ENCODE peak calls at places on chromosomes 16 and 17, in seven cellular contexts. L is neuronal stem cell, S is mesendoderm, C is mesenchymal stem cell, O is H1, F is H9, R is trophoblast cell. Y is an unnamed sample.

GRCh38 chr17:37741334-37742113 is 3.3 kb downstream of the HNF1B start:
- DNase-seq in L (no peak), S (no peak), C (peak), O (no peak), F (no peak), R (peak), Y (no peak)

GRCh38 chr16:58046936-58047335 is 21.4 kb downstream of the MMP15 start:
- DNase-seq in L (no peak), S (no peak), C (no peak), O (no peak), F (no peak), R (no peak), Y (no peak)

GRCh38 chr17:78962345-78962983 is 17.3 kb downstream of the LGALS3BP start:
- DNase-seq in L (no peak), S (peak), C (peak), O (no peak), F (peak), R (peak), Y (peak)

GRCh38 chr16:89446136-89446974 is 44.0 kb downstream of the ANKRD11 start:
- DNase-seq in L (no peak), S (no peak), C (no peak), O (no peak), F (no peak), R (no peak), Y (no peak)

GRCh38 chr16:74736531-74737157 is 36.0 kb upstream of the MLKL start:
- DNase-seq in L (no peak), S (peak), C (no peak), O (no peak), F (no peak), R (no peak), Y (no peak)

GRCh38 chr17:8611135-8611534 is 19.4 kb downstream of the MYH10 start:
- DNase-seq in L (no peak), S (no peak), C (peak), O (no peak), F (no peak), R (peak), Y (no peak)

GRCh38 chr17:75344664-75345063 is 55.4 kb upstream of the SLC25A19 start:
- DNase-seq in L (no peak), S (no peak), C (no peak), O (no peak), F (peak), R (no peak), Y (peak)

GRCh38 chr17:14310101-14310500 is 9.2 kb downstream of the HS3ST3B1 start:
- DNase-seq in L (no peak), S (no peak), C (no peak), O (no peak), F (peak), R (no peak), Y (no peak)

GRCh38 chr17:80476877-80477646 is 655 bp upstream of the NPTX1 start:
- DNase-seq in L (no peak), S (no peak), C (no peak), O (no peak), F (no peak), R (no peak), Y (no peak)

GRCh38 chr17:79400989-79401703 is 209.7 kb downstream of the RBFOX3 start:
- DNase-seq in L (peak), S (peak), C (peak), O (peak), F (peak), R (peak), Y (peak)

GRCh38 chr17:15457723-15458094 is 9.7 kb downstream of the CDRT4 start:
- DNase-seq in L (no peak), S (no peak), C (no peak), O (no peak), F (no peak), R (no peak), Y (no peak)

GRCh38 chr17:7237761-7238417 is 1.4 kb downstream of the PHF23 start:
- DNase-seq in L (peak), S (peak), C (peak), O (no peak), F (peak), R (peak), Y (peak)

GRCh38 chr16:79437764-79438728 is 162.5 kb downstream of the MAF start:
- DNase-seq in L (peak), S (peak), C (no peak), O (no peak), F (peak), R (peak), Y (no peak)

GRCh38 chr17:9132944-9133610 is 111.8 kb downstream of the NTN1 start:
- DNase-seq in L (no peak), S (no peak), C (no peak), O (no peak), F (no peak), R (no peak), Y (no peak)

GRCh38 chr16:18839555-18839954 is 38.2 kb upstream of the ARL6IP1 start:
- DNase-seq in L (no peak), S (peak), C (no peak), O (no peak), F (no peak), R (peak), Y (no peak)

GRCh38 chr17:83036666-83037065 is 42.7 kb upstream of the METRNL start:
- DNase-seq in L (no peak), S (no peak), C (no peak), O (no peak), F (no peak), R (no peak), Y (no peak)

GRCh38 chr16:9183682-9184353 is 92.4 kb downstream of the HAPSTR1 start:
- DNase-seq in L (no peak), S (no peak), C (no peak), O (no peak), F (peak), R (no peak), Y (no peak)

GRCh38 chr17:73096866-73097265 is 4.4 kb upstream of the SLC39A11 start:
- DNase-seq in L (no peak), S (no peak), C (no peak), O (no peak), F (no peak), R (no peak), Y (no peak)

GRCh38 chr17:80377798-80378197 is 37.2 kb upstream of the ENDOV start:
- DNase-seq in L (no peak), S (no peak), C (no peak), O (no peak), F (no peak), R (no peak), Y (no peak)

GRCh38 chr17:62965149-62965648 is 836 bp upstream of the TANC2 start:
- DNase-seq in L (no peak), S (no peak), C (peak), O (no peak), F (no peak), R (peak), Y (peak)

GRCh38 chr16:1133810-1134520 is 18.9 kb upstream of the CACNA1H start:
- DNase-seq in L (no peak), S (no peak), C (no peak), O (no peak), F (no peak), R (no peak), Y (no peak)

DNA sequence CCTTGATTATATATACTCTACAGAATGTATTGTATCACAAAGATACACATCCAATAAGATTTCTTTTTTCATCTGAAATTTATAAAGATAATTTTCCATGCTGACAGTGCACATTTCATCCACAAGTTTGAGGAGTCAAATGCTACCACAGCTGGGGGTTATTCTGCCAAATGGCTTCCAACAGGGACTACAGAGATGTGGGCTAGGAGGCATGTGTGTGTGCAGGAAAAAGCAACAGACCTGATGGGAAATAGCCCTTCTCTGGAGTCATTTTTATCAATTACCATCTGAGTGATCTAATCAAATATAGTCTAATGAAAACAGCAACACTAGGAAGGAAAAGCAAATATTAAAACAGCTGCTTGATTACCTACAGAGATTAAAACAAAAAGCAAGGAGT is 290.5 kb downstream of the CEP112 start:
- DNase-seq in L (no peak), S (no peak), C (no peak), O (no peak), F (no peak), R (no peak), Y (no peak)
- H2BK5ac ChIP-seq in L (no peak), S (no peak), C (no peak), O (no peak), F (no peak), R (no peak), Y (no peak)

GRCh38 chr17:58585554-58585953 is 71.1 kb upstream of the MTMR4 start:
- DNase-seq in L (no peak), S (no peak), C (no peak), O (no peak), F (no peak), R (no peak), Y (no peak)

GRCh38 chr17:58590377-58590776 is 75.9 kb upstream of the MTMR4 start:
- DNase-seq in L (no peak), S (no peak), C (no peak), O (no peak), F (no peak), R (no peak), Y (no peak)

GRCh38 chr17:58587713-58588117 is 73.3 kb upstream of the MTMR4 start:
- DNase-seq in L (peak), S (peak), C (peak), O (peak), F (peak), R (peak), Y (peak)

GRCh38 chr17:58583486-58583885 is 69.0 kb upstream of the MTMR4 start:
- DNase-seq in L (no peak), S (no peak), C (no peak), O (no peak), F (no peak), R (no peak), Y (no peak)

GRCh38 chr17:58586009-58586408 is 71.6 kb upstream of the MTMR4 start:
- DNase-seq in L (no peak), S (no peak), C (no peak), O (no peak), F (no peak), R (no peak), Y (no peak)
- H2BK5ac ChIP-seq in L (no peak), S (no peak), C (no peak), O (no peak), F (no peak), R (no peak), Y (no peak)

GRCh38 chr16:65991149-65991701 is 375.3 kb upstream of the CDH5 start:
- DNase-seq in L (no peak), S (peak), C (no peak), O (no peak), F (peak), R (no peak), Y (no peak)

GRCh38 chr16:65989861-65990260 is 376.6 kb upstream of the CDH5 start:
- DNase-seq in L (no peak), S (no peak), C (no peak), O (no peak), F (no peak), R (no peak), Y (no peak)

GRCh38 chr16:65988019-65988418 is 378.5 kb upstream of the CDH5 start:
- DNase-seq in L (no peak), S (no peak), C (no peak), O (no peak), F (no peak), R (no peak), Y (no peak)
- H2BK5ac ChIP-seq in L (peak), S (no peak), C (no peak), O (no peak), F (no peak), R (no peak), Y (no peak)

GRCh38 chr17:4492762-4493561 is 5.7 kb upstream of the SPNS2 start:
- DNase-seq in L (peak), S (peak), C (peak), O (peak), F (peak), R (peak), Y (peak)
- H2BK5ac ChIP-seq in L (no peak), S (no peak), C (no peak), O (no peak), F (no peak), R (peak), Y (no peak)

GRCh38 chr16:68289202-68289601 is 21.5 kb downstream of the SLC7A6OS start:
- DNase-seq in L (no peak), S (no peak), C (no peak), O (no peak), F (no peak), R (no peak), Y (no peak)
- H2BK5ac ChIP-seq in L (no peak), S (no peak), C (no peak), O (no peak), F (no peak), R (no peak), Y (no peak)

GRCh38 chr17:32283745-32284207 is 18.1 kb downstream of the RHBDL3 start:
- DNase-seq in L (no peak), S (no peak), C (peak), O (no peak), F (no peak), R (no peak), Y (peak)

GRCh38 chr17:32278815-32279214 is 13.2 kb downstream of the RHBDL3 start:
- DNase-seq in L (no peak), S (no peak), C (no peak), O (no peak), F (no peak), R (no peak), Y (no peak)

GRCh38 chr17:32281011-32281451 is 15.4 kb downstream of the RHBDL3 start:
- DNase-seq in L (peak), S (no peak), C (no peak), O (no peak), F (no peak), R (no peak), Y (no peak)

GRCh38 chr17:32277284-32277683 is 11.7 kb downstream of the RHBDL3 start:
- DNase-seq in L (no peak), S (peak), C (peak), O (no peak), F (peak), R (no peak), Y (peak)

DNA sequence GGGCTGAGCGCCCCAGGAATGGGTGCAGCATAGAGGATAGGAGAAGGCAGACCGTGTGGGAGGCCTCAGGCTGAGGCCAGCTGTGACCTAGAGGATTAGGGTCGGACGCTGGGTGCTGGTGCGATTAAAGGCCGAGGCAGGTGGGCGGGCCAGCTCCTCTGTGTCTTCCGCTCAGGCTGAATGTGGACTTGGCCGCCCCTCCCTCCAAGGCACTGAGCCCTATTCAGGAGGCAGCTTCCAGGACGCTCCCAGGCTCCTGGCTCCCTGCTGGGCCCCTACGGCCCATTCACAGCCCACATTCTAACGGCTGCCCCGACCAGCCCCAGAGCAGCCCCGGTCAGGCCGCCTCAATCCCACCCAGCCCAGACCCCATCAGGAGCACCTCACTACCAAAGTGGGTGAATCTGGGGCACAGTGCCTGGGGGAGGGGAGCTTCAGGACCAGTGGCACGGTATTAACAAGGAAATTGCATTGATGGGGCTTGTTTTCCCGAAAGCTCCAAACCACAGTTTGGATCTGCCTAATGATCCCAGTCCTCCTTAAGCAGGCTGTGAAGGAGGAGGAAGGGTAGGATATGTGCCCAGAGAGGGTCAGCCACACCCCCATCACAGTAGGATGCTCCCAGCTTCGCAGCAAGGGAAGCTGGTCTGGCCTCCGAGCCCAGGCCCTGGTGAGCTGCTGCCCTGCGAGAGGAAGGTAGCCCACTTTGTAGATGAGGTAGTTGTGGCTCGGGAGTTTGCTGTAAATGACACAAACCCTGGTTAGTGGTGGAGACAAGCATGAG is 14.5 kb downstream of the RHBDL3 start:
- DNase-seq in L (no peak), S (peak), C (no peak), O (no peak), F (peak), R (no peak), Y (no peak)
- H2BK5ac ChIP-seq in L (peak), S (no peak), C (no peak), O (peak), F (no peak), R (no peak), Y (no peak)

DNA sequence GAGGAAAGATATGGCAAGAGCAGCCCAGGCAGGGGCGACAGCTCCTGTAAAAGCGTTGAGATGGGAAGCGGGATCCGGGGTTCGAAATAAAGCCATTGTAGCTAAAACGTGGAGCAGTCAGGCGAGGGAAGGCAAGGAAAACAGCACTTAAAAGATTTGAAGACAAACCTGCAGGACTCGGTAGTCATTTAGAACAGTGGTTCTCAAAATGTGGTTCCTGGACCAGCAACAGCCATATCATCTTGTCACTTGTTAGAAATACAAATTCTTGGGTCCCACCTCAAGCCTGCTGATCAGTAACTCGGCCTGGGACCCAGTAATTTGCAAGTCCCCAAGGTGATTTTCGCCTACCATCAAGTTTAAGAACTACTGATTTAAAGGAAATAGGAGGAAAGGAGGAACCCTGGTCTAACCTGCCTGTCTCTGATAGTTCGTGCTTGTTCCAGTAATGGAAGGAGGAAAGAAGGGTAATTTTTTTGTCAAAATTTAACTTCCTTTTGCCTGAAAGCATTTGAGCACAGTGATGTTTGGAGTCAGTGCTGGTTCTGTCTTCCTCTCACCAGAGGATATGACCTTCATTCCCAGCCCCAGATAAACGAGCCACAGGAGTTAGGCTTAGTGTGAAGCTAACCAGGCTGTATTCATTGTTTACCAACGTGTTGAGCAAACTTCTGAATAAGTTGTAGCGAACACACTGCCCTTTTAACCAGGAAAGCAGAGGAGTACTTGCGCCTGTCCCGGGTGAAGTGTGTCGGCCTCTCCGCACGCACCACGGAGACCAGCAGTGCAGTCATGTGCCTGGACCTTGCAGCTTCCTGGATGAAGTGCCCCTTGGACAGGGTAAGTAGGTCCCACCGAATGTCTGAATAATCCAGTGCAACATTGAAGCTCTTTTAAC is 1.1 kb downstream of the ORC6 start:
- DNase-seq in L (no peak), S (peak), C (peak), O (no peak), F (no peak), R (no peak), Y (peak)
- H2BK5ac ChIP-seq in L (peak), S (no peak), C (no peak), O (peak), F (peak), R (peak), Y (peak)

GRCh38 chr17:29445844-29446243 is 55.7 kb downstream of the TAOK1 start:
- DNase-seq in L (no peak), S (no peak), C (no peak), O (no peak), F (no peak), R (no peak), Y (no peak)
- H2BK5ac ChIP-seq in L (no peak), S (no peak), C (no peak), O (no peak), F (no peak), R (no peak), Y (peak)